ENCODE peak calls at places on chromosomes 13 and 19, in four cellular contexts. W is K562, X is HepG2, J is upper lobe of left lung. K is an unnamed sample.

GRCh38 chr13:35953537-35954206 is 177.5 kb downstream of the DCLK1 start:
- ATAC-seq in J (peak; percentile 50), X (peak; percentile 82), W (peak; percentile 76), K (peak; percentile 88)

GRCh38 chr13:110706570-110707378 is 858 bp upstream of the CARS2 start:
- ATAC-seq in J (peak; percentile 7), X (no peak), W (no peak), K (no peak)

GRCh38 chr13:109758937-109759480 is 27.4 kb downstream of the IRS2 start:
- ATAC-seq in X (no peak), J (no peak), W (no peak), K (no peak)

GRCh38 chr13:91144054-91144453 is 203.4 kb upstream of the MIR17HG start:
- ATAC-seq in X (no peak), J (peak; percentile 37), W (no peak), K (no peak)

GRCh38 chr13:28652002-28652401 is 6.9 kb upstream of the POMP start:
- ATAC-seq in W (no peak), X (no peak), J (no peak), K (no peak)

GRCh38 chr19:10919352-10920287 is 8.8 kb downstream of the YIPF2 start:
- ATAC-seq in X (no peak), J (peak; percentile 12), W (no peak), K (no peak)

GRCh38 chr19:3028305-3029069 is 593 bp downstream of the TLE2 start:
- ATAC-seq in J (peak; percentile 11), X (no peak), W (peak; percentile 15), K (peak; percentile 15)

GRCh38 chr13:46665630-46666482 is 112.9 kb downstream of the LRCH1 start:
- ATAC-seq in J (no peak), X (peak; percentile 99), W (no peak), K (no peak)

GRCh38 chr19:1053176-1054101 is 13.5 kb upstream of the ARHGAP45 start:
- ATAC-seq in W (peak; percentile 59), X (no peak), J (no peak), K (no peak)

GRCh38 chr19:30393046-30393445 is 20.9 kb downstream of the ZNF536 start:
- ATAC-seq in W (no peak), J (no peak), X (no peak), K (no peak)

GRCh38 chr19:8609210-8610040 is 1.1 kb downstream of the ADAMTS10 start:
- ATAC-seq in J (peak; percentile 54), W (peak; percentile 74), X (peak; percentile 86), K (peak; percentile 66)

GRCh38 chr13:30020726-30021312 is 170.4 kb upstream of the UBL3 start:
- ATAC-seq in J (no peak), W (no peak), X (no peak), K (no peak)
- H3K27ac ChIP-seq in J (no peak overlapping the region), W (no peak overlapping the region), X (no peak overlapping the region), K (no peak overlapping the region)

GRCh38 chr19:38691938-38692457 is 44.5 kb downstream of the ACTN4 start:
- ATAC-seq in X (no peak), J (peak; percentile 62), W (no peak), K (peak; percentile 91)
- TF ChIP-seq EP300 in X (no peak), J (no peak), W (no peak), K (peak; percentile 74)

DNA sequence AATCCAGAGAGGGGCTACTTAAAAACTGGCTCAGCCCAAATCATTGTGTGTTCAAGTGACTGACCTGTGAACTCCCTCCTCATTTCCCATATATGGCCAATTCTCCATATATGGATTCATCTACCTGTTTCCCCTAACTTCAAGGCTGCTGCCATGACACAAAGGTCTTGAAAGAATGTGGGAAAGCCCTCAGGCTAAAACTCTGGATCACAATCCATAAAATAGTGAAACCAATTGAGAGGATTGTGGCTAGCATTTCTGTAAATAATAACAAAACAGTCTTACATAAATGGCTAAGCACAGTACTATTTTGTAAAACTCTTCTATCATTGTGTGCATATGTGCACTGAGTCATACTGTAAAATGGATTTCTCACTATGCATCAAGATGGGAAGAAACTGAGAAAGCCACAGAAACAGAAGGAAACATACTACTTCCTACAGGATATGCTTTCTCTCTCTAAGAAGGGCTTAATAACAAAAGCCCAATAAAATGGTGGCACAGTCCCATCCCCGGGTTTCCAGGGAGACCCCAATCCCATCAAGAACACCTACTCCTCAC is 80.5 kb downstream of the FOXO1 start:
- ATAC-seq in W (no peak), X (no peak), J (no peak), K (no peak)
- H3K27ac ChIP-seq in W (no peak overlapping the region), X (no peak overlapping the region), J (no peak overlapping the region), K (no peak overlapping the region)

DNA sequence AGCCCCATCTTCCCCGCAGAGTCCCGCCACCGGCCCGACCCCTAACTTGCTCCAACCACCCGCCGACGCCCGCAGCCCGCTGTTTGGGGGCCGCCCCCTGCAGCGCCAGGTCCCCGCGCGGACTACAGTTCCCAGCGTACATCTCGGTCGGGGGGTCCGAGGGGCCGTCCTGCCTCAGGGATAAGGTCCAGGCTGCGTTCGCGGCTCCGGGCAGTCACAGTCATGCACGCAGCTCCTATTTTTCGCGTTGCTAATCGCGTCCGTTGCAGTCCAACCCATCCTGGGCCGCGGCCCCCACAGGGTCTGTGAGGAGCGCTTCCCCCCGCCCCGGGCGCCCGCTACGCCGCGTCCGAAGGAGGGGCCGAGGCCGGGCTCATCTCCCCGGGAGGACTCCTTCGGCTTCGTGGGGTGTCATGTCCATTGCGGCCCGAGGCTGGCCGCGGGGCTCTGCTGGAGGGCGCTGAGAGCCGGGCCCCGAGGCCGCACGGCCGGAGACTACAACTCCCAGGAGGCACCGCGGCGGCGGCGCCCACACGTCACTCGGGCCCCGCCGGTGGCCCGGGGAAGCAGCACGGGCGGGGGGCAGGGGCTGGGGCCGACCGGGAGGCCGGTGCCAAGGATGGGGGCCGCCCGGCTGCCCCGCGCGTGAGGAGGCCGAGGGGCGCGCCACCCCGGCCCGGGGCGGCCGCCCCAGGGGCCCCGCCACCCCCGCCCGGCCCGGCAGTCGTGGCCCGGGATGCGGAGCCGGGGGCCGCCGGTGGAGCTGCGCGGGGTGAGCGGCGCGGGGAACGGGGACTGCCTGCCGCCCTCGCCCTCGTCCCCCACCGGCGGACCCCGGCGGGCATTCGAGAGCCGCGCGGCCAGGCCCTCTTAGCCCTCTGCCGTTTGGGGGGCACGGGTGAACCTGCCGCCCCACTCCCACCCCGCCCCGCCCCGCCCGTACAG is at the start of gene MAP3K10:
- ATAC-seq in X (peak; percentile 91), J (peak; percentile 89), W (peak; percentile 94), K (peak; percentile 92)
- TF ChIP-seq EP300 in X (no peak), J (no peak), W (no peak), K (no peak)

DNA sequence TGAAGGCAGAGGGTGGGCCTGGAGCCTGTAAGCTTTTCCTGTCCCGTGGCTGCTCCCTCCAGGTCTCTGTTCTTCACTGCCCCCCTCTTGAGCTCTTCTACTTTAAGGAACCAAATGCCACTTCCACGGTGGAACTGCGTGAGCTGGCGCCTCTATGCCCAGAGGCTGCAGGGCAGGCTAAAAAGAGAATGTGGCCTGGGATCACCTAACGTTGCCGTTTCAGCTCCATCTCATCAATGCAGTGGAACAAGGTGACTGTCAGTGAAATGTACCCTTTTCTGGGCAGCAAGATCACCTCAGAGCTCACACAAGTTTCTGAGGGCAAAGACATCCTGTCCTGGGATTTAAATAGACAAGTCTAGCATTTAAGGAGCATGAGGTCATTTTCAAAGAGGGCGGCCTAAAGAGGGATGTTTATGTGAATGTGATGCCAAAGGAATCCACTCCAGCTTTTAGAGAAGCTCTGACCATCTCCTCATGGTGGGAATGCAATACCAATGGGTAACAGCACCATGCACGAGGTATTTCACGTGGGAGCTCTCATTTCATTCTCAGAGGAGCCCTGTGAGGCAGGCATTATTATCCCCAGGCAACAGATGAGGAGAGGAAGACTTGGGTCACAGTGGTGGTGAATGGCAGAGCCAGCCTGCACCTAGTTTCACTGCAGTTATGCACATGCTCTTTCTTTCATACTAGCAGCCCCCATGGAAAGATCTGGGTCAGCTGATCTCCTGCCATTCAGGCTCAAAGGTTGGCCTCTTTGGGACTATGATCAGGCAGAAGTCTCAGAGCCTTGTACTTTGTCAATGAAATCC is 39.3 kb downstream of the RGCC start:
- ATAC-seq in W (no peak), X (peak; percentile 38), J (no peak), K (no peak)
- H3K27ac ChIP-seq in W (no peak overlapping the region), X (no peak overlapping the region), J (peak overlapping the region; percentile 7), K (no peak overlapping the region)

K was measured in gastroesophageal sphincter.